ENCODE peak calls at places on chromosomes 4 and X, in eight cellular contexts. F, H, G, N, Y, L, J and T are unnamed samples.

GRCh38 chr4:37389967-37390580 is 145.5 kb downstream of the NWD2 start:
- DNase-seq in F (no peak), H (peak; percentile 67), G (peak; percentile 29), N (peak; percentile 3), Y (peak; percentile 26), L (no peak), J (peak; percentile 32), T (peak; percentile 8)

GRCh38 chr4:67456577-67457196 is 88.6 kb downstream of the CENPC start:
- DNase-seq in F (no peak), H (peak; percentile 48), G (no peak), N (no peak), Y (no peak), L (no peak), J (no peak), T (no peak)

GRCh38 chrX:140040397-140040796 is 75.1 kb upstream of the CXorf66 start:
- DNase-seq in F (peak; percentile 78), H (peak; percentile 87), G (peak; percentile 46), N (no peak), Y (peak; percentile 64), L (no peak), J (no peak), T (no peak)

GRCh38 chr4:175290401-175290800 is 372.2 kb downstream of the ADAM29 start:
- DNase-seq in F (no peak), H (no peak), G (no peak), N (no peak), Y (peak; percentile 66), L (no peak), J (no peak), T (no peak)

GRCh38 chrX:153725039-153725831 is 579 bp downstream of the ABCD1 start:
- DNase-seq in F (no peak), H (no peak), G (no peak), N (no peak), Y (no peak), L (no peak), J (no peak), T (no peak)

GRCh38 chr4:119646347-119647071 is 17.9 kb upstream of the PDE5A start:
- DNase-seq in F (no peak), H (no peak), G (no peak), N (no peak), Y (peak; percentile 81), L (no peak), J (no peak), T (no peak)

GRCh38 chrX:47169273-47169672 is 24.3 kb downstream of the RBM10 start:
- DNase-seq in F (peak; percentile 33), H (no peak), G (no peak), N (no peak), Y (no peak), L (no peak), J (no peak), T (no peak)

GRCh38 chr4:184688447-184688846 is 38.9 kb downstream of the PRIMPOL start:
- DNase-seq in F (no peak), H (no peak), G (peak; percentile 92), N (no peak), Y (peak; percentile 94), L (no peak), J (peak; percentile 84), T (no peak)

GRCh38 chr4:185742766-185743165 is 69.2 kb downstream of the SORBS2 start:
- DNase-seq in F (no peak), H (no peak), G (peak; percentile 60), N (no peak), Y (peak; percentile 64), L (no peak), J (no peak), T (no peak)

GRCh38 chr4:12439633-12440305 is 1011.1 kb upstream of the HS3ST1 start:
- DNase-seq in F (no peak), H (no peak), G (peak; percentile 37), N (no peak), Y (no peak), L (no peak), J (no peak), T (no peak)

GRCh38 chrX:7132335-7133035 is 15.0 kb upstream of the STS start:
- DNase-seq in F (peak; percentile 93), H (peak; percentile 90), G (peak; percentile 92), N (peak; percentile 18), Y (peak; percentile 79), L (no peak), J (no peak), T (peak; percentile 39)

GRCh38 chr4:153138736-153139135 is 65.5 kb upstream of the TRIM2 start:
- DNase-seq in F (no peak), H (peak; percentile 71), G (no peak), N (no peak), Y (no peak), L (no peak), J (no peak), T (no peak)

GRCh38 chr4:59553063-59553738 is 1646.9 kb upstream of the ADGRL3 start:
- DNase-seq in F (no peak), H (peak; percentile 7), G (peak; percentile 7), N (no peak), Y (peak; percentile 33), L (no peak), J (peak; percentile 33), T (no peak)

GRCh38 chrX:39907964-39908616 is 189.7 kb downstream of the BCOR start:
- DNase-seq in F (no peak), H (no peak), G (peak; percentile 86), N (no peak), Y (peak; percentile 95), L (peak; percentile 76), J (peak; percentile 28), T (no peak)

GRCh38 chr4:10983274-10983673 is 298.7 kb upstream of the CLNK start:
- DNase-seq in F (peak; percentile 67), H (peak; percentile 18), G (no peak), N (peak; percentile 22), Y (no peak), L (no peak), J (no peak), T (no peak)

GRCh38 chr4:151801547-151802516 is 41.0 kb upstream of the GATB start:
- DNase-seq in F (peak; percentile 75), H (peak; percentile 42), G (no peak), N (peak; percentile 44), Y (peak; percentile 32), L (no peak), J (peak; percentile 15), T (peak; percentile 62)

GRCh38 chr4:157128395-157128794 is 52.4 kb downstream of the GLRB start:
- DNase-seq in F (no peak), H (peak; percentile 1), G (peak; percentile 36), N (no peak), Y (peak; percentile 54), L (no peak), J (peak; percentile 2), T (no peak)

GRCh38 chr4:7830747-7831146 is 108.9 kb downstream of the AFAP1 start:
- DNase-seq in F (no peak), H (no peak), G (no peak), N (no peak), Y (no peak), L (no peak), J (no peak), T (no peak)

GRCh38 chr4:7829687-7830580 is 109.7 kb downstream of the AFAP1 start:
- DNase-seq in F (no peak), H (peak; percentile 29), G (no peak), N (no peak), Y (no peak), L (no peak), J (no peak), T (no peak)

GRCh38 chr4:7831858-7832257 is 107.8 kb downstream of the AFAP1 start:
- DNase-seq in F (no peak), H (no peak), G (no peak), N (no peak), Y (no peak), L (no peak), J (no peak), T (no peak)

GRCh38 chr4:7832331-7832730 is 107.3 kb downstream of the AFAP1 start:
- DNase-seq in F (no peak), H (no peak), G (no peak), N (no peak), Y (no peak), L (no peak), J (no peak), T (no peak)

DNA sequence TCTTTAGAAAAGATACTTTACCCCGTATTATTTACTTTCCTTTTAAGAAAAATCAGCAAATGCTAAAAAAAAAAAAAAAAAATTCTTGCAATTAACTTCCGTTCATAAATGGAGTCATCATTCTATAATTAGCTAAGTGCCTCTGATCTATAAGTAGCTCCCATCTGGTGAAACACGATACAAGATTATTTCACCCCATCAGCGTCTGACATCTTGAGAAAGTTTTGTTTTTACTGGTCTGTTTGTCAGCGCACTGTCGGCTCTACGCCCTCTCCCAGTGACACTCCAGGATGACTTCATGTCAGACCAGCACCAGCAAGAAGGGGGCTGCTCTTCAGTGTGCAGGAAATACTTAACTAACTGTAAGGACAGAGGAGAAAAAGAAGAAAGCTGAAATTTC is 108.3 kb downstream of the AFAP1 start:
- DNase-seq in F (no peak), H (no peak), G (no peak), N (peak; percentile 43), Y (peak; percentile 92), L (no peak), J (no peak), T (no peak)
- H3K4me1 ChIP-seq in F (peaks cover 7% of the 10 kb centered on the region), H (peaks cover 11% of the 10 kb centered on the region), G (peaks cover 22% of the 10 kb centered on the region), N (peaks cover 43% of the 10 kb centered on the region), Y (peaks cover 26% of the 10 kb centered on the region), L (peaks cover 11% of the 10 kb centered on the region), J (peaks cover 4% of the 10 kb centered on the region), T (peaks cover 31% of the 10 kb centered on the region)

GRCh38 chr4:24975505-24975904 is 55.2 kb downstream of the LGI2 start:
- DNase-seq in F (no peak), H (no peak), G (no peak), N (no peak), Y (no peak), L (no peak), J (no peak), T (no peak)
- H3K4me1 ChIP-seq in F (no peaks in the 10 kb centered on the region), H (no peaks in the 10 kb centered on the region), G (peaks cover 7% of the 10 kb centered on the region), N (no peaks in the 10 kb centered on the region), Y (no peaks in the 10 kb centered on the region), L (no peaks in the 10 kb centered on the region), J (no peaks in the 10 kb centered on the region), T (peaks cover 2% of the 10 kb centered on the region)

DNA sequence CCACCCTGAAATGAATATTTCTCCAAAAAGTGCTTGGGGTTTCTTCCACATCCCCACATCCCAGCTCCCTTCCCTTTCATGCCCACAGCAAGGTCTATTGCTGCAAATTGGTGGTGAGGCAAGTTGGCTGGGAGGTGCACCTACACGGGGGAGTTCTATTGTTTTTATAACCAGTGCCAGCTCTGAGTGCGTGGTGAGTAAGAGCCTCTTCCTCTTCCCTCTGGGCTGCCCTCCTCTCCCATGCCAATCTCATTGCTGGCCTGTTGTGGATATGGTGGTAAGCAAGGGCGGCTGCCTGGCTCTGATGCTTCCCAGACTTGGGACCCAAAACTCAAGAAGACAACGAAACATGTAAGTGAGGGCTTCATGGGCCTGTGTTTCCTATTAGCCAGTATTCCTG is 204.3 kb downstream of the SHROOM3 start:
- DNase-seq in F (no peak), H (no peak), G (peak; percentile 86), N (no peak), Y (no peak), L (no peak), J (no peak), T (no peak)
- H3K4me1 ChIP-seq in F (no peaks in the 10 kb centered on the region), H (no peaks in the 10 kb centered on the region), G (peaks cover 51% of the 10 kb centered on the region), N (no peaks in the 10 kb centered on the region), Y (peaks cover 9% of the 10 kb centered on the region), L (no peaks in the 10 kb centered on the region), J (no peaks in the 10 kb centered on the region), T (no peaks in the 10 kb centered on the region)

DNA sequence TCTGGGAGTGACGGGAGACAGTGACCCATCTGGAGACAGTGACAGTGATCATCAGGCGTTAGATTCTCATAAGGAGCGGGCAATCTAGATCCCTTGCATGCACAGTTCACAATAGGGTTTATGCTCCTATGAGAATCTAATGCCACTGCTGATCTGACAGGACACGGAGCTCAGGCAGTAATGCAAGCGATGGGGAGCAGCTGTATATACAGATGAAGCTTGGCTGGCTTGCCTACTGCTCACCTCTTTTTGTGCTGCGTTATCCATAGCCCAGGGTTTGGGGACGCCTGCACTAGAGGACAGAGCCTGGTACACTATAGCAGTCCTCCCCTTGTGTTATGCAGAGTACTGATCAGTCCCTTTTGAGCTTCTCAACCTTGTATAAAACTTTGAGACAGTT is 23.5 kb downstream of the NFKB1 start:
- DNase-seq in F (no peak), H (no peak), G (no peak), N (no peak), Y (no peak), L (no peak), J (no peak), T (no peak)
- H3K4me1 ChIP-seq in F (peaks cover 3% of the 10 kb centered on the region), H (peaks cover 8% of the 10 kb centered on the region), G (peaks cover 6% of the 10 kb centered on the region), N (peaks cover 44% of the 10 kb centered on the region), Y (no peaks in the 10 kb centered on the region), L (peaks cover 8% of the 10 kb centered on the region), J (no peaks in the 10 kb centered on the region), T (peaks cover 80% of the 10 kb centered on the region)